ENCODE peak calls at places on chromosome 3, in ten cellular contexts. One of them, this sample, is unnamed.

GRCh38 chr3:172321035-172321434 is 127.2 kb downstream of the GHSR start:
- DNase-seq in glutamatergic neuron: no peak
- DNase-seq in endodermal cell: no peak
- DNase-seq in RPMI8226: no peak
- DNase-seq in dorsolateral prefrontal cortex: no peak
- DNase-seq in GM18507: no peak
- DNase-seq in LNCaP clone FGC: no peak
- DNase-seq in kidney glomerular epithelial cell: no peak
- DNase-seq in COR-L47: no peak
- DNase-seq in activated CD4-positive, alpha-beta T cell treated with anti-CD3 and anti-CD28 coated beads, Interleukin-2, amount 50 U/mL, for 1 hour: no peak
- DNase-seq in this sample: no peak

GRCh38 chr3:31421280-31422048 is 111.3 kb upstream of the STT3B start:
- DNase-seq in endodermal cell: no peak
- DNase-seq in COR-L47: no peak
- DNase-seq in GM18507: no peak
- DNase-seq in RPMI8226: no peak
- DNase-seq in kidney glomerular epithelial cell: no peak
- DNase-seq in activated CD4-positive, alpha-beta T cell treated with anti-CD3 and anti-CD28 coated beads, Interleukin-2, amount 50 U/mL, for 1 hour: no peak
- DNase-seq in LNCaP clone FGC: no peak
- DNase-seq in glutamatergic neuron: no peak
- DNase-seq in dorsolateral prefrontal cortex: no peak
- DNase-seq in this sample: no peak

GRCh38 chr3:185716436-185717090 is 108.3 kb downstream of the IGF2BP2 start:
- DNase-seq in RPMI8226: no peak
- DNase-seq in COR-L47: no peak
- DNase-seq in kidney glomerular epithelial cell: peak
- DNase-seq in LNCaP clone FGC: no peak
- DNase-seq in activated CD4-positive, alpha-beta T cell treated with anti-CD3 and anti-CD28 coated beads, Interleukin-2, amount 50 U/mL, for 1 hour: no peak
- DNase-seq in endodermal cell: peak
- DNase-seq in glutamatergic neuron: no peak
- DNase-seq in GM18507: no peak
- DNase-seq in dorsolateral prefrontal cortex: no peak
- DNase-seq in this sample: no peak

GRCh38 chr3:45792516-45793172 is 3.7 kb downstream of the SLC6A20 start:
- DNase-seq in dorsolateral prefrontal cortex: no peak
- DNase-seq in RPMI8226: no peak
- DNase-seq in glutamatergic neuron: no peak
- DNase-seq in kidney glomerular epithelial cell: no peak
- DNase-seq in GM18507: no peak
- DNase-seq in COR-L47: no peak
- DNase-seq in endodermal cell: peak
- DNase-seq in LNCaP clone FGC: no peak
- DNase-seq in activated CD4-positive, alpha-beta T cell treated with anti-CD3 and anti-CD28 coated beads, Interleukin-2, amount 50 U/mL, for 1 hour: no peak
- DNase-seq in this sample: no peak

GRCh38 chr3:111619833-111620232 is 24.7 kb upstream of the ZBED2 start:
- DNase-seq in kidney glomerular epithelial cell: no peak
- DNase-seq in LNCaP clone FGC: no peak
- DNase-seq in endodermal cell: peak
- DNase-seq in RPMI8226: no peak
- DNase-seq in COR-L47: peak
- DNase-seq in activated CD4-positive, alpha-beta T cell treated with anti-CD3 and anti-CD28 coated beads, Interleukin-2, amount 50 U/mL, for 1 hour: no peak
- DNase-seq in glutamatergic neuron: no peak
- DNase-seq in dorsolateral prefrontal cortex: no peak
- DNase-seq in GM18507: no peak
- DNase-seq in this sample: peak

GRCh38 chr3:36679384-36680200 is 84.8 kb downstream of the DCLK3 start:
- DNase-seq in RPMI8226: no peak
- DNase-seq in endodermal cell: no peak
- DNase-seq in activated CD4-positive, alpha-beta T cell treated with anti-CD3 and anti-CD28 coated beads, Interleukin-2, amount 50 U/mL, for 1 hour: no peak
- DNase-seq in dorsolateral prefrontal cortex: no peak
- DNase-seq in LNCaP clone FGC: no peak
- DNase-seq in GM18507: no peak
- DNase-seq in kidney glomerular epithelial cell: peak
- DNase-seq in glutamatergic neuron: no peak
- DNase-seq in COR-L47: no peak
- DNase-seq in this sample: no peak

GRCh38 chr3:197533396-197534347 is 22.1 kb downstream of the BDH1 start:
- DNase-seq in GM18507: no peak
- DNase-seq in LNCaP clone FGC: no peak
- DNase-seq in activated CD4-positive, alpha-beta T cell treated with anti-CD3 and anti-CD28 coated beads, Interleukin-2, amount 50 U/mL, for 1 hour: no peak
- DNase-seq in COR-L47: no peak
- DNase-seq in dorsolateral prefrontal cortex: no peak
- DNase-seq in RPMI8226: no peak
- DNase-seq in endodermal cell: peak
- DNase-seq in glutamatergic neuron: no peak
- DNase-seq in kidney glomerular epithelial cell: no peak
- DNase-seq in this sample: no peak

GRCh38 chr3:142278451-142278850 is 53.1 kb upstream of the GK5 start:
- DNase-seq in dorsolateral prefrontal cortex: no peak
- DNase-seq in LNCaP clone FGC: no peak
- DNase-seq in COR-L47: no peak
- DNase-seq in endodermal cell: no peak
- DNase-seq in activated CD4-positive, alpha-beta T cell treated with anti-CD3 and anti-CD28 coated beads, Interleukin-2, amount 50 U/mL, for 1 hour: no peak
- DNase-seq in GM18507: no peak
- DNase-seq in RPMI8226: no peak
- DNase-seq in glutamatergic neuron: no peak
- DNase-seq in kidney glomerular epithelial cell: no peak
- DNase-seq in this sample: no peak

GRCh38 chr3:69085543-69086132 is 901 bp downstream of the ARL6IP5 start:
- DNase-seq in kidney glomerular epithelial cell: peak
- DNase-seq in RPMI8226: peak
- DNase-seq in endodermal cell: peak
- DNase-seq in LNCaP clone FGC: no peak
- DNase-seq in dorsolateral prefrontal cortex: peak
- DNase-seq in COR-L47: no peak
- DNase-seq in activated CD4-positive, alpha-beta T cell treated with anti-CD3 and anti-CD28 coated beads, Interleukin-2, amount 50 U/mL, for 1 hour: no peak
- DNase-seq in glutamatergic neuron: peak
- DNase-seq in GM18507: no peak
- DNase-seq in this sample: peak

GRCh38 chr3:142210144-142210543 is 15.2 kb downstream of the GK5 start:
- DNase-seq in glutamatergic neuron: peak
- DNase-seq in GM18507: no peak
- DNase-seq in kidney glomerular epithelial cell: no peak
- DNase-seq in LNCaP clone FGC: no peak
- DNase-seq in dorsolateral prefrontal cortex: no peak
- DNase-seq in activated CD4-positive, alpha-beta T cell treated with anti-CD3 and anti-CD28 coated beads, Interleukin-2, amount 50 U/mL, for 1 hour: no peak
- DNase-seq in RPMI8226: no peak
- DNase-seq in COR-L47: no peak
- DNase-seq in endodermal cell: no peak
- DNase-seq in this sample: no peak

GRCh38 chr3:133016838-133017309 is 21.3 kb upstream of the TMEM108 start:
- DNase-seq in GM18507: no peak
- DNase-seq in RPMI8226: no peak
- DNase-seq in dorsolateral prefrontal cortex: no peak
- DNase-seq in glutamatergic neuron: no peak
- DNase-seq in LNCaP clone FGC: peak
- DNase-seq in kidney glomerular epithelial cell: no peak
- DNase-seq in endodermal cell: no peak
- DNase-seq in activated CD4-positive, alpha-beta T cell treated with anti-CD3 and anti-CD28 coated beads, Interleukin-2, amount 50 U/mL, for 1 hour: no peak
- DNase-seq in COR-L47: no peak
- DNase-seq in this sample: no peak

GRCh38 chr3:164452707-164453106 is 625.6 kb downstream of the SI start:
- DNase-seq in LNCaP clone FGC: no peak
- DNase-seq in GM18507: no peak
- DNase-seq in COR-L47: no peak
- DNase-seq in kidney glomerular epithelial cell: no peak
- DNase-seq in activated CD4-positive, alpha-beta T cell treated with anti-CD3 and anti-CD28 coated beads, Interleukin-2, amount 50 U/mL, for 1 hour: no peak
- DNase-seq in endodermal cell: no peak
- DNase-seq in glutamatergic neuron: no peak
- DNase-seq in RPMI8226: no peak
- DNase-seq in dorsolateral prefrontal cortex: no peak
- DNase-seq in this sample: no peak

GRCh38 chr3:42226470-42227425 is 39.2 kb downstream of the CCK start:
- DNase-seq in endodermal cell: no peak
- DNase-seq in LNCaP clone FGC: no peak
- DNase-seq in activated CD4-positive, alpha-beta T cell treated with anti-CD3 and anti-CD28 coated beads, Interleukin-2, amount 50 U/mL, for 1 hour: no peak
- DNase-seq in GM18507: no peak
- DNase-seq in dorsolateral prefrontal cortex: peak
- DNase-seq in glutamatergic neuron: no peak
- DNase-seq in COR-L47: no peak
- DNase-seq in RPMI8226: no peak
- DNase-seq in kidney glomerular epithelial cell: no peak
- DNase-seq in this sample: no peak

GRCh38 chr3:129794319-129795201 is 99.0 kb downstream of the TMCC1 start:
- DNase-seq in RPMI8226: no peak
- DNase-seq in kidney glomerular epithelial cell: peak
- DNase-seq in endodermal cell: peak
- DNase-seq in GM18507: no peak
- DNase-seq in glutamatergic neuron: peak
- DNase-seq in activated CD4-positive, alpha-beta T cell treated with anti-CD3 and anti-CD28 coated beads, Interleukin-2, amount 50 U/mL, for 1 hour: no peak
- DNase-seq in dorsolateral prefrontal cortex: no peak
- DNase-seq in COR-L47: peak
- DNase-seq in LNCaP clone FGC: no peak
- DNase-seq in this sample: peak

GRCh38 chr3:126039870-126040269 is 44.1 kb downstream of the SLC41A3 start:
- DNase-seq in dorsolateral prefrontal cortex: no peak
- DNase-seq in endodermal cell: no peak
- DNase-seq in GM18507: no peak
- DNase-seq in glutamatergic neuron: no peak
- DNase-seq in COR-L47: no peak
- DNase-seq in RPMI8226: no peak
- DNase-seq in activated CD4-positive, alpha-beta T cell treated with anti-CD3 and anti-CD28 coated beads, Interleukin-2, amount 50 U/mL, for 1 hour: no peak
- DNase-seq in kidney glomerular epithelial cell: no peak
- DNase-seq in LNCaP clone FGC: no peak
- DNase-seq in this sample: no peak

GRCh38 chr3:12986031-12986430 is 87.2 kb downstream of the IQSEC1 start:
- DNase-seq in endodermal cell: peak
- DNase-seq in COR-L47: no peak
- DNase-seq in dorsolateral prefrontal cortex: no peak
- DNase-seq in glutamatergic neuron: no peak
- DNase-seq in RPMI8226: no peak
- DNase-seq in kidney glomerular epithelial cell: no peak
- DNase-seq in activated CD4-positive, alpha-beta T cell treated with anti-CD3 and anti-CD28 coated beads, Interleukin-2, amount 50 U/mL, for 1 hour: no peak
- DNase-seq in LNCaP clone FGC: no peak
- DNase-seq in GM18507: no peak
- DNase-seq in this sample: no peak

GRCh38 chr3:41202834-41203345 is 3.6 kb downstream of the CTNNB1 start:
- DNase-seq in endodermal cell: no peak
- DNase-seq in dorsolateral prefrontal cortex: no peak
- DNase-seq in activated CD4-positive, alpha-beta T cell treated with anti-CD3 and anti-CD28 coated beads, Interleukin-2, amount 50 U/mL, for 1 hour: no peak
- DNase-seq in COR-L47: no peak
- DNase-seq in kidney glomerular epithelial cell: peak
- DNase-seq in LNCaP clone FGC: no peak
- DNase-seq in GM18507: no peak
- DNase-seq in RPMI8226: no peak
- DNase-seq in glutamatergic neuron: no peak
- DNase-seq in this sample: peak

GRCh38 chr3:23913182-23913581 is 3.6 kb downstream of the NKIRAS1 start:
- DNase-seq in COR-L47: no peak
- DNase-seq in LNCaP clone FGC: no peak
- DNase-seq in endodermal cell: no peak
- DNase-seq in GM18507: no peak
- DNase-seq in kidney glomerular epithelial cell: no peak
- DNase-seq in dorsolateral prefrontal cortex: no peak
- DNase-seq in glutamatergic neuron: no peak
- DNase-seq in RPMI8226: no peak
- DNase-seq in activated CD4-positive, alpha-beta T cell treated with anti-CD3 and anti-CD28 coated beads, Interleukin-2, amount 50 U/mL, for 1 hour: no peak
- DNase-seq in this sample: no peak

GRCh38 chr3:180680097-180680430 is 775 bp upstream of the CCDC39 start:
- DNase-seq in activated CD4-positive, alpha-beta T cell treated with anti-CD3 and anti-CD28 coated beads, Interleukin-2, amount 50 U/mL, for 1 hour: no peak
- DNase-seq in RPMI8226: peak
- DNase-seq in kidney glomerular epithelial cell: peak
- DNase-seq in GM18507: no peak
- DNase-seq in LNCaP clone FGC: no peak
- DNase-seq in glutamatergic neuron: no peak
- DNase-seq in COR-L47: peak
- DNase-seq in endodermal cell: peak
- DNase-seq in dorsolateral prefrontal cortex: peak
- DNase-seq in this sample: peak

GRCh38 chr3:49554639-49555265 is 475 bp downstream of the BSN start:
- DNase-seq in kidney glomerular epithelial cell: no peak
- DNase-seq in RPMI8226: peak
- DNase-seq in COR-L47: no peak
- DNase-seq in glutamatergic neuron: peak
- DNase-seq in endodermal cell: peak
- DNase-seq in LNCaP clone FGC: no peak
- DNase-seq in activated CD4-positive, alpha-beta T cell treated with anti-CD3 and anti-CD28 coated beads, Interleukin-2, amount 50 U/mL, for 1 hour: peak
- DNase-seq in GM18507: peak
- DNase-seq in dorsolateral prefrontal cortex: no peak
- DNase-seq in this sample: peak

GRCh38 chr3:95899494-95899893 is 914.9 kb upstream of the EPHA6 start:
- DNase-seq in LNCaP clone FGC: peak
- DNase-seq in COR-L47: no peak
- DNase-seq in GM18507: no peak
- DNase-seq in endodermal cell: no peak
- DNase-seq in kidney glomerular epithelial cell: no peak
- DNase-seq in glutamatergic neuron: no peak
- DNase-seq in RPMI8226: no peak
- DNase-seq in dorsolateral prefrontal cortex: no peak
- DNase-seq in activated CD4-positive, alpha-beta T cell treated with anti-CD3 and anti-CD28 coated beads, Interleukin-2, amount 50 U/mL, for 1 hour: no peak
- DNase-seq in this sample: no peak

GRCh38 chr3:82265747-82266146 is 504.3 kb upstream of the GBE1 start:
- DNase-seq in RPMI8226: no peak
- DNase-seq in kidney glomerular epithelial cell: no peak
- DNase-seq in activated CD4-positive, alpha-beta T cell treated with anti-CD3 and anti-CD28 coated beads, Interleukin-2, amount 50 U/mL, for 1 hour: no peak
- DNase-seq in GM18507: no peak
- DNase-seq in dorsolateral prefrontal cortex: no peak
- DNase-seq in LNCaP clone FGC: no peak
- DNase-seq in endodermal cell: no peak
- DNase-seq in glutamatergic neuron: no peak
- DNase-seq in COR-L47: no peak
- DNase-seq in this sample: no peak

GRCh38 chr3:197503652-197504051 is 52.1 kb downstream of the BDH1 start:
- DNase-seq in RPMI8226: no peak
- DNase-seq in glutamatergic neuron: no peak
- DNase-seq in activated CD4-positive, alpha-beta T cell treated with anti-CD3 and anti-CD28 coated beads, Interleukin-2, amount 50 U/mL, for 1 hour: no peak
- DNase-seq in COR-L47: no peak
- DNase-seq in kidney glomerular epithelial cell: no peak
- DNase-seq in endodermal cell: no peak
- DNase-seq in LNCaP clone FGC: no peak
- DNase-seq in GM18507: no peak
- DNase-seq in dorsolateral prefrontal cortex: no peak
- DNase-seq in this sample: no peak

GRCh38 chr3:162770556-162770955 is 1273.9 kb downstream of the OTOL1 start:
- DNase-seq in glutamatergic neuron: no peak
- DNase-seq in activated CD4-positive, alpha-beta T cell treated with anti-CD3 and anti-CD28 coated beads, Interleukin-2, amount 50 U/mL, for 1 hour: no peak
- DNase-seq in endodermal cell: no peak
- DNase-seq in RPMI8226: no peak
- DNase-seq in dorsolateral prefrontal cortex: no peak
- DNase-seq in LNCaP clone FGC: no peak
- DNase-seq in kidney glomerular epithelial cell: no peak
- DNase-seq in GM18507: no peak
- DNase-seq in COR-L47: no peak
- DNase-seq in this sample: no peak

GRCh38 chr3:187713504-187713903 is 11.1 kb upstream of the RTP2 start:
- DNase-seq in endodermal cell: no peak
- DNase-seq in kidney glomerular epithelial cell: no peak
- DNase-seq in COR-L47: no peak
- DNase-seq in LNCaP clone FGC: no peak
- DNase-seq in glutamatergic neuron: no peak
- DNase-seq in RPMI8226: peak
- DNase-seq in dorsolateral prefrontal cortex: no peak
- DNase-seq in GM18507: no peak
- DNase-seq in activated CD4-positive, alpha-beta T cell treated with anti-CD3 and anti-CD28 coated beads, Interleukin-2, amount 50 U/mL, for 1 hour: no peak
- DNase-seq in this sample: no peak

GRCh38 chr3:129054605-129055104 is 5.9 kb upstream of the GP9 start:
- DNase-seq in LNCaP clone FGC: no peak
- DNase-seq in glutamatergic neuron: no peak
- DNase-seq in dorsolateral prefrontal cortex: no peak
- DNase-seq in GM18507: no peak
- DNase-seq in kidney glomerular epithelial cell: no peak
- DNase-seq in RPMI8226: no peak
- DNase-seq in COR-L47: no peak
- DNase-seq in activated CD4-positive, alpha-beta T cell treated with anti-CD3 and anti-CD28 coated beads, Interleukin-2, amount 50 U/mL, for 1 hour: no peak
- DNase-seq in endodermal cell: peak
- DNase-seq in this sample: peak

GRCh38 chr3:12193485-12194165 is 34.9 kb upstream of the TIMP4 start:
- DNase-seq in dorsolateral prefrontal cortex: no peak
- DNase-seq in endodermal cell: no peak
- DNase-seq in LNCaP clone FGC: no peak
- DNase-seq in GM18507: peak
- DNase-seq in kidney glomerular epithelial cell: peak
- DNase-seq in RPMI8226: peak
- DNase-seq in COR-L47: no peak
- DNase-seq in glutamatergic neuron: no peak
- DNase-seq in activated CD4-positive, alpha-beta T cell treated with anti-CD3 and anti-CD28 coated beads, Interleukin-2, amount 50 U/mL, for 1 hour: no peak
- DNase-seq in this sample: no peak

GRCh38 chr3:195388380-195388779 is 54.4 kb downstream of the ACAP2 start:
- DNase-seq in kidney glomerular epithelial cell: no peak
- DNase-seq in dorsolateral prefrontal cortex: no peak
- DNase-seq in glutamatergic neuron: no peak
- DNase-seq in activated CD4-positive, alpha-beta T cell treated with anti-CD3 and anti-CD28 coated beads, Interleukin-2, amount 50 U/mL, for 1 hour: no peak
- DNase-seq in RPMI8226: no peak
- DNase-seq in LNCaP clone FGC: peak
- DNase-seq in endodermal cell: no peak
- DNase-seq in GM18507: no peak
- DNase-seq in COR-L47: no peak
- DNase-seq in this sample: peak